ENCODE peak calls at places on chromosomes 3 and 15, in seven cellular contexts. D, S, K, A, Y, W and U are unnamed samples.

GRCh38 chr15:44125879-44126278 is 69.2 kb downstream of the FRMD5 start:
- DNase-seq in D (no peak), S (no peak), K (no peak), A (no peak), Y (no peak), W (no peak), U (no peak)

GRCh38 chr3:112546216-112546759 is 15.5 kb downstream of the ATG3 start:
- DNase-seq in D (no peak), S (no peak), K (no peak), A (no peak), Y (no peak), W (no peak), U (no peak)

GRCh38 chr15:69697913-69698312 is 245.3 kb downstream of the RPLP1 start:
- DNase-seq in D (peak; percentile 30), S (no peak), K (no peak), A (no peak), Y (no peak), W (no peak), U (no peak)

GRCh38 chr3:138916824-138917223 is 30.1 kb downstream of the FOXL2 start:
- DNase-seq in D (no peak), S (no peak), K (no peak), A (no peak), Y (no peak), W (no peak), U (peak; percentile 94)

GRCh38 chr3:152097120-152097519 is 171.6 kb upstream of the MBNL1 start:
- DNase-seq in D (no peak), S (no peak), K (no peak), A (no peak), Y (no peak), W (no peak), U (no peak)

GRCh38 chr3:41881233-41881821 is 80.6 kb downstream of the ULK4 start:
- DNase-seq in D (peak; percentile 29), S (no peak), K (no peak), A (peak; percentile 23), Y (peak; percentile 23), W (no peak), U (peak; percentile 67)

GRCh38 chr3:129439381-129439816 is 349 bp downstream of the MBD4 start:
- DNase-seq in D (no peak), S (no peak), K (no peak), A (no peak), Y (peak; percentile 28), W (no peak), U (peak; percentile 22)

GRCh38 chr15:57611938-57612337 is 20.2 kb downstream of the MYZAP start:
- DNase-seq in D (peak; percentile 19), S (no peak), K (peak; percentile 34), A (peak; percentile 12), Y (no peak), W (no peak), U (peak; percentile 88)

GRCh38 chr3:154194869-154195268 is 73.7 kb downstream of the ARHGEF26 start:
- DNase-seq in D (no peak), S (no peak), K (no peak), A (no peak), Y (no peak), W (no peak), U (no peak)

GRCh38 chr15:54803139-54803808 is 393.5 kb downstream of the RSL24D1 start:
- DNase-seq in D (no peak), S (no peak), K (no peak), A (no peak), Y (no peak), W (peak; percentile 19), U (no peak)

GRCh38 chr15:67165653-67166260 is 88.7 kb downstream of the AAGAB start:
- DNase-seq in D (no peak), S (peak; percentile 80), K (no peak), A (no peak), Y (no peak), W (no peak), U (no peak)

GRCh38 chr3:119885746-119886530 is 104.0 kb downstream of the NR1I2 start:
- DNase-seq in D (no peak), S (no peak), K (no peak), A (no peak), Y (no peak), W (no peak), U (no peak)

GRCh38 chr3:144810150-144810549 is 838.5 kb downstream of the DIPK2A start:
- DNase-seq in D (no peak), S (no peak), K (no peak), A (no peak), Y (no peak), W (peak; percentile 17), U (no peak)

GRCh38 chr15:35728176-35728938 is 182.4 kb upstream of the DPH6 start:
- DNase-seq in D (peak; percentile 15), S (no peak), K (no peak), A (no peak), Y (no peak), W (no peak), U (peak; percentile 9)

GRCh38 chr3:26369133-26369532 is 253.4 kb upstream of the LRRC3B start:
- DNase-seq in D (no peak), S (no peak), K (no peak), A (no peak), Y (no peak), W (no peak), U (no peak)

GRCh38 chr15:77036537-77037474 is 34.1 kb downstream of the TSPAN3 start:
- DNase-seq in D (peak; percentile 21), S (no peak), K (no peak), A (no peak), Y (no peak), W (no peak), U (no peak)

GRCh38 chr3:195803309-195803908 is 8.3 kb downstream of the MUC4 start:
- DNase-seq in D (no peak), S (no peak), K (no peak), A (no peak), Y (peak; percentile 39), W (no peak), U (no peak)

GRCh38 chr3:195900426-195901355 is 7.7 kb downstream of the TNK2 start:
- DNase-seq in D (no peak), S (no peak), K (no peak), A (peak; percentile 83), Y (no peak), W (no peak), U (no peak)

GRCh38 chr3:140942221-140943104 is 827 bp downstream of the SLC25A36 start:
- DNase-seq in D (peak; percentile 67), S (no peak), K (no peak), A (peak; percentile 37), Y (peak; percentile 34), W (no peak), U (peak; percentile 68)

GRCh38 chr15:77983708-77984445 is 93.6 kb downstream of the TBC1D2B start:
- DNase-seq in D (no peak), S (no peak), K (no peak), A (no peak), Y (no peak), W (no peak), U (no peak)

GRCh38 chr3:168077091-168077490 is 18.6 kb downstream of the GOLIM4 start:
- DNase-seq in D (no peak), S (no peak), K (no peak), A (no peak), Y (no peak), W (no peak), U (no peak)

GRCh38 chr3:58628823-58629562 is 37.6 kb downstream of the FAM3D start:
- DNase-seq in D (peak; percentile 33), S (no peak), K (no peak), A (peak; percentile 10), Y (no peak), W (no peak), U (no peak)

GRCh38 chr3:72694398-72694797 is 153.8 kb downstream of the SHQ1 start:
- DNase-seq in D (no peak), S (no peak), K (no peak), A (no peak), Y (no peak), W (no peak), U (no peak)

DNA sequence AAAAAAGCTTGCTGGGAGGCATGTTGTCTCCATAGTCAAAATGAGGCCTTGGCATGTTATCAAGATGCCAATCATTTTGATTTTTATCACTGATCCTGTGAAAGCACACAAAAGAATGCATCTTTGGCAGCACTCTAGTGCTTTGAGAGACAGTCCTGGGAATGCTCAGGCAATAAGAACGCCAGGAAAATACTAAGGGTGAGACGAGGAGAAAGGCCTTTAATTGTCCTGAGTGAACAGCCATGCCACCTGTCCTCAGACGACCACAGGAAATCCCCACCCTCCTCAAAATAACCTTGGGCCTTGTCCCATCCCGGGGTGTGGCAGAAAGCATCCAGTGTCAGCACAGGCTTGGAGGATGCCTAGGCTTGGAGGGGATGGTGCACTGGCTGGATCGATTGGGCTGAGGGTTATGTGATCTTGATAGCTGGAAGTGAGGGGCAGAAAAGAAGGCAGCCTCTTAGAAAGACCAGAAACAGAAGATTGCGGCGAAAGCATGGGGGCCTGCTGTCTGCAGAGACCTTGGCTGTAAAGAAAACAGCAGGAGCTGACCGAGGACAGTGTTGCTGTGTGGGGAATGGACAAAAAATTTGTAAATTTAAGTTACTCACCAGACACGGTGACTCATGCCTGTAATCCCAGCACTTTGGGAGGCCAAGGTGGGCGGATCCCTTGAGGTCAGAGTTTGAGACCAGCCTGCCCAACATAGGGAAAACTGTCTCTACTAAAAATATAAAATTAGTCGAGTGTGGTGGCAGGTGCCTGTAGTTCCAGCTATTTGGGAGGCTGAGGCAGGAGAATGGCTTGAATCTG is 7.3 kb downstream of the TMEM158 start:
- DNase-seq in D (no peak), S (no peak), K (no peak), A (no peak), Y (no peak), W (no peak), U (no peak)
- TF ChIP-seq JUND in D (peak; percentile 71), S (no peak), K (peak; percentile 18), A (no peak), Y (peak; percentile 73), W (no peak), U (no peak)

DNA sequence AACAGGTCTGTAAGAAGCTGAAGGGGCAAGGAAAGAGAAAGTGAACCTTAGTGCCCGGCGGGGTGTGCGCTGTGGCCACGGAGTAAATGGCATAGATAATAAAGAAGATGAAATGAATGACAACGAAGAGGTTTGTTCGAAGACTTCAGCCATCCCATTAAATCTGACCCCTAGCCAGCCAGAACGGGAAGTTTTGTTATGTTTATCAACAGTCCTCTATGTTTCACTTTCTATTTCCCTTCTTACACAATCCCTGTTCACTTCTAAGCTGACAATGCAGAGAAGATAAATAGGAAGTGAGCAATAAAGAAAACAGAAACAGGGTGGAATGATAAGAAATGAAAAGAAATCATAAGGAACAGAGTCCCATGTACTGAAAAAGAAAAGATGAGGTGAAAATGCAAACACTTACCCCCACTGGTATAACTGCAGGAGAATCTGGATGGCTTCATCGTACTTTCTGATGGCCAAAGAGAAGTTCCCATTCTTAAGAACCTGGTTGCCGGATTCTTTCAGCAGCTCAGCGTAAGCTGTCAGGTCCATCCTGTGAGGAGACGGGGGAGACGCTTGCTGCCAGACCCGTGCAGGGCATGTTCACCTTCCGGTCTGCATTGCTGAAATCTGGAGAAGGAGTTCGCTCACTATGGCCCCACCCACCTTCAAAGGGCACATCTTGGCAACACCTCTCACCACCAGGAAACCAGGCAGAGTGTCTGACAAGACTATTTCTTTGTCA is 36.8 kb downstream of the TRANK1 start:
- DNase-seq in D (no peak), S (no peak), K (no peak), A (peak; percentile 25), Y (no peak), W (peak; percentile 24), U (peak; percentile 75)
- TF ChIP-seq JUND in D (no peak), S (no peak), K (no peak), A (no peak), Y (peak; percentile 73), W (no peak), U (no peak)

GRCh38 chr3:42957573-42957972 is 21.5 kb upstream of the GASK1A start:
- DNase-seq in D (no peak), S (no peak), K (no peak), A (no peak), Y (no peak), W (no peak), U (no peak)
- TF ChIP-seq JUND in D (no peak), S (no peak), K (no peak), A (no peak), Y (no peak), W (no peak), U (no peak)

GRCh38 chr3:29091599-29092189 is 189.2 kb upstream of the RBMS3 start:
- DNase-seq in D (no peak), S (no peak), K (no peak), A (no peak), Y (no peak), W (no peak), U (no peak)
- TF ChIP-seq JUND in D (no peak), S (no peak), K (no peak), A (no peak), Y (no peak), W (no peak), U (no peak)